ENCODE peak calls at places on chromosomes 13 and 19, in four cellular contexts. Z, W, U and I are unnamed samples.

GRCh38 chr19:45235485-45235884 is 9.7 kb downstream of the EXOC3L2 start:
- DNase-seq in Z (no peak), W (no peak), U (no peak), I (no peak)

GRCh38 chr19:44876930-44877530 is 14.0 kb upstream of the TOMM40 start:
- DNase-seq in Z (no peak), W (no peak), U (no peak), I (no peak)

GRCh38 chr19:48480151-48480475 is 10.9 kb downstream of the CYTH2 start:
- DNase-seq in Z (no peak), W (no peak), U (no peak), I (no peak)

GRCh38 chr13:26425439-26426358 is 131.8 kb upstream of the WASF3 start:
- DNase-seq in Z (no peak), W (no peak), U (peak), I (no peak)

GRCh38 chr13:30371649-30372265 is 50.5 kb upstream of the UBE2L5 start:
- DNase-seq in Z (no peak), W (peak), U (peak), I (peak)

GRCh38 chr19:46759817-46760333 is 13.6 kb upstream of the STRN4 start:
- DNase-seq in Z (no peak), W (peak), U (no peak), I (no peak)

GRCh38 chr13:109154546-109154945 is 525.1 kb downstream of the MYO16 start:
- DNase-seq in Z (no peak), W (peak), U (no peak), I (no peak)

GRCh38 chr13:108919036-108919907 is 289.9 kb downstream of the MYO16 start:
- DNase-seq in Z (peak), W (peak), U (no peak), I (no peak)

GRCh38 chr19:11552666-11553372 is 6.2 kb downstream of the ELOF1 start:
- DNase-seq in Z (no peak), W (no peak), U (no peak), I (no peak)

GRCh38 chr13:75931116-75931515 is 295.0 kb downstream of the LMO7 start:
- DNase-seq in Z (no peak), W (no peak), U (no peak), I (no peak)

GRCh38 chr13:32734511-32734910 is 148.3 kb downstream of the PDS5B start:
- DNase-seq in Z (no peak), W (peak), U (no peak), I (peak)

DNA sequence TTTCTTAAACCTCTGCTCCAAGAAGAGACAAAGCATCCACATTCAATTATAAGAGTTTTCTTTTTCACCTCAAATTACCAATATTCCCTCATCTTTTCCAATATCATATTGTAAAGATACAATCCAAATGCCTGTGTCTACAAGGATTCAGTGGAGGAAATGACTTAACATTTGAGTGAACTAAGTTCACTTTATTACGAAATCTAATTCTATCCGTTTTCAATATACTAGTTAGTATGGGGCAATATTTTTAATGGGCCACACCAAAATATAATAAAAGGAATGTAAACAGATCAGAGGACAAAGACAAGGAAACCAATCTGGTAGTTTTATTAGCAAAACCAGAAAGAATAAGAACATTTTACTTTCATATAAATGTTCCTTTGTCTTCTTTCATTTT is 136.0 kb downstream of the DCLK1 start:
- DNase-seq in Z (no peak), W (no peak), U (no peak), I (no peak)
- TF ChIP-seq POLR2A in Z (no peak), W (no peak), U (no peak), I (no peak)

DNA sequence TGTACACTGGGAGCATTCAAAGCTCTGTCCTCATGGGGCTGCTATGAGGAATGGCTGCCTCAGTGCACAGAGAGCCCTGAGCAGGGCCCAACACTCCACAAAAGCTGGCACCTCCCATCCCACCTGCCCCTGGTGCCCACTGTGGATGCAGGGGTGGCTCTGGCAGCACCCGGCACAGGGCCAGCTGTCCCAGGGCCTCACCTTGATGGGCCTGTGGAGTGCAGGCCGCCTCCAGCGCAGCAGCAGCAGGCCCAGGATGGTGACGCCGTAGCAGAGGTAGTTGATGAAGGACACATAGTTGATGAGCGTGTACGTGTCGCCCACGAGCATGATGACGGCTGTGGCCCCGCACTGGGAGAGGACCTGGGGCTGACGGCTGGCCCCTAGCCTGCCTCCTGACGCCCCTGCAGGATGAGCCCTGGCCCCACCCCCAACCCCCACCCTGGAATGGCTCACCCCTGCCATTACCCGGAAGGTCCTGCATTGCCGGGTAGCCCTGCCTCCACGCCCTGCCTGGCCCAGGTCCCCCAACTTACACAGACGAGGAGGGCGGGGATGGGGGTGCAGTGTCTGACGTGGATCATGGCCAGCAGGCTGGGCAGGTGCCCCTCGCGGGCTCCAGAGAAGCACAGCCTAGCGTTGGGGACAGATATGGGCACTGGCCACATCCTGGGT is 15.2 kb downstream of the SLC7A10 start:
- DNase-seq in Z (no peak), W (no peak), U (no peak), I (no peak)
- TF ChIP-seq POLR2A in Z (no peak), W (no peak), U (no peak), I (no peak)

DNA sequence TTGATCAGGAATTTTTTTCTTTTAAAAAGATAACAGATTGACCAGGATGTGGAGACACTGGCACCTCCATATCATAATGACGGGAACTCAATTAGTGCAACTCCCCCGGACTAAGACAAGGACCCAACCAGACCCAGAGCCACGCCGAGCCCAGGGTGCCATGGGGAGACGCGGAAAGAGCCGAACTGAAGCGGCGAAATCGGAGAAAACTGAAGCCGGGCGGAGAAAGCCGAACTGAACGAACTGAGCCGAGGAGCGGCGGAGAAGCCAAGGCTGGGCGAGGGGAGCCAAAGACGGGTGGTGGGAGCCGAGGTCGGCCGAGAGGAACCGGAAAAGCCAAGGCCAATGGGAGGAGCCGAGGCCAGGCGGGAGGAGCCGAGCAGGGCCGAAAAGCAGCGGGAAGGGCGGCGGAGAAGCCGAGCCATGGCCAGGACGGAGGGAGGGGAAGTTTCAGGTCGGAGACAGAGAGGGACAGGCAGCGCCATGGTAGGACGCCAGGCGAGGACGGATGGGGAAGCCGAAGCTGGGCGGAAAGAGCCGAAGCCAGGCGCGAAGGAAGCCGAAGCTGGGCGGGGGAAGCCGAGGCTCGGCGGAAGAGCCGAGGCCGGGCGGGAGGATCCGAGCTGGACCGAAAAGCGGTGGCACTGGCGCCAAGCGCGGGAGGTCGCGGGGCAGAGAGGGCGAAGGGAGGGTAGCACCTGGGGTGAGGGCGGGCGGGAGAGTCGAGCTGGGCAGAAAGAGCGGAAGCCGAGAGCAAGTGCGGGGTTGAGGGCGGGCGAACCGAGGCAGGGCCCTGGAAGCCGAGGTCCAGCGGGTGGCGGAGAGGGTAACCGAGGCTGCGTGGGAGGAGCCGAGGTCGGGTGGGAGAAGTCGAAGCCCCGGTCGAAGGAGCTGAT is 29.4 kb downstream of the ZNF557 start:
- DNase-seq in Z (peak), W (peak), U (peak), I (peak)
- TF ChIP-seq POLR2A in Z (peak), W (peak), U (peak), I (peak)

DNA sequence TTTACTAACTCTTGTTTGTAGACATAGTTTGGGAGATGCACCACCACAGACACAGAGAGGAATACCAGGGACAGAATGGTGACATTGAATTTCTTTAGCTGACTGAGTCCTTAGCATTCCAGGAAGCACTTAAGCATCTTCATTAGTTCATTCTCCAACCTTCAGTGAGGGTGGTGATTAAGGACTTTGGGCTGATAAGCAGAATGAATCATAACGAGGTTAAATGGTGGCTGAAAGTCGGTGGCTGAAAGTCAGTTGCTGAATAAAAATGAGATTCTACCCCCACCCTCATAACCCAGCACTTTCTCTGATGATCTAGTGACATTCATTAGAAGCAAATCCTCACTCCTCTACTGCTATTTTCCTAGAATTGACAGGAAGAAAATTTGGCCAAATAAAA is 10.6 kb downstream of the PCDH8 start:
- DNase-seq in Z (no peak), W (no peak), U (no peak), I (no peak)
- TF ChIP-seq POLR2A in Z (no peak), W (no peak), U (no peak), I (no peak)